ENCODE peak calls at places on chromosomes 16 and 17, in eight cellular contexts. K is heart left ventricle, F is PC-3, T is body of pancreas, A is ovary, M is AG04450, Y is ascending aorta, I is psoas muscle. U is an unnamed sample.

GRCh38 chr17:1563786-1564613 is 1.4 kb upstream of the PITPNA start:
- DNase-seq in I (no peak), K (no peak), Y (no peak), A (no peak), T (no peak), F (peak; percentile 5), M (no peak), U (no peak)

GRCh38 chr16:4606354-4606753 is 8.3 kb downstream of the UBALD1 start:
- DNase-seq in K (no peak), F (peak; percentile 51), M (no peak), I (no peak), Y (no peak), T (no peak), A (no peak), U (no peak)

GRCh38 chr16:75087040-75087979 is 29.3 kb downstream of the LDHD start:
- DNase-seq in M (peak; percentile 87), Y (no peak), T (no peak), A (peak; percentile 41), F (no peak), I (peak; percentile 71), K (peak; percentile 71), U (peak; percentile 64)

GRCh38 chr17:74954115-74954514 is 18.4 kb downstream of the OTOP3 start:
- DNase-seq in M (no peak), F (no peak), K (no peak), Y (no peak), A (no peak), T (no peak), I (no peak), U (no peak)

GRCh38 chr16:10941127-10941933 is 938 bp downstream of the DEXI start:
- DNase-seq in I (peak; percentile 58), A (no peak), K (peak; percentile 37), F (peak; percentile 23), T (no peak), M (no peak), Y (no peak), U (no peak)

GRCh38 chr17:9291912-9292562 is 270.7 kb downstream of the NTN1 start:
- DNase-seq in Y (peak; percentile 72), F (peak; percentile 39), T (peak; percentile 46), I (peak; percentile 54), A (peak; percentile 41), K (peak; percentile 43), M (peak; percentile 8), U (peak; percentile 60)

GRCh38 chr16:50742521-50743150 is 750 bp downstream of the CYLD start:
- DNase-seq in A (peak; percentile 25), F (peak; percentile 36), T (peak; percentile 39), K (peak; percentile 40), Y (peak; percentile 68), I (peak; percentile 68), M (no peak), U (no peak)

GRCh38 chr16:4859900-4860255 is 12.6 kb downstream of the UBN1 start:
- DNase-seq in Y (no peak), T (no peak), A (no peak), K (no peak), F (peak; percentile 66), M (no peak), I (no peak), U (no peak)

GRCh38 chr16:11619327-11619851 is 32.7 kb upstream of the LITAF start:
- DNase-seq in I (no peak), K (peak; percentile 58), F (no peak), M (no peak), T (no peak), A (no peak), Y (no peak), U (no peak)

GRCh38 chr17:37050905-37051304 is 102.2 kb downstream of the AATF start:
- DNase-seq in T (no peak), A (no peak), K (no peak), F (peak; percentile 6), Y (no peak), I (no peak), M (no peak), U (no peak)

GRCh38 chr16:55116165-55116894 is 185.7 kb downstream of the IRX5 start:
- DNase-seq in M (peak; percentile 20), F (no peak), T (no peak), A (no peak), I (no peak), K (no peak), Y (no peak), U (no peak)

GRCh38 chr16:10189861-10190390 is 7.7 kb upstream of the GRIN2A start:
- DNase-seq in T (no peak), I (no peak), A (no peak), K (no peak), M (no peak), Y (no peak), F (no peak), U (no peak)

GRCh38 chr16:27980919-27981670 is 82.4 kb downstream of the GSG1L start:
- DNase-seq in A (no peak), Y (peak; percentile 64), I (no peak), T (no peak), K (no peak), F (no peak), M (no peak), U (no peak)

GRCh38 chr16:88023366-88023765 is 72.1 kb downstream of the BANP start:
- DNase-seq in I (no peak), A (no peak), Y (no peak), M (no peak), K (no peak), F (no peak), T (no peak), U (no peak)

GRCh38 chr16:1583180-1583579 is 28.7 kb downstream of the IFT140 start:
- DNase-seq in T (no peak), A (no peak), M (no peak), K (no peak), F (no peak), Y (no peak), I (no peak), U (no peak)
- TF ChIP-seq CTCF in T (no peak), A (no peak), M (no peak), K (no peak), F (no peak), Y (no peak), I (no peak), U (no peak)

GRCh38 chr17:19291646-19292376 is 54.6 kb downstream of the EPN2 start:
- DNase-seq in Y (no peak), F (no peak), I (no peak), K (no peak), A (no peak), T (no peak), M (no peak), U (no peak)
- H3K27ac ChIP-seq in Y (no peak overlapping the region), F (no peak overlapping the region), I (no peak overlapping the region), K (no peak overlapping the region), A (no peak overlapping the region), T (no peak overlapping the region), M (no peak overlapping the region), U (no peak overlapping the region)

DNA sequence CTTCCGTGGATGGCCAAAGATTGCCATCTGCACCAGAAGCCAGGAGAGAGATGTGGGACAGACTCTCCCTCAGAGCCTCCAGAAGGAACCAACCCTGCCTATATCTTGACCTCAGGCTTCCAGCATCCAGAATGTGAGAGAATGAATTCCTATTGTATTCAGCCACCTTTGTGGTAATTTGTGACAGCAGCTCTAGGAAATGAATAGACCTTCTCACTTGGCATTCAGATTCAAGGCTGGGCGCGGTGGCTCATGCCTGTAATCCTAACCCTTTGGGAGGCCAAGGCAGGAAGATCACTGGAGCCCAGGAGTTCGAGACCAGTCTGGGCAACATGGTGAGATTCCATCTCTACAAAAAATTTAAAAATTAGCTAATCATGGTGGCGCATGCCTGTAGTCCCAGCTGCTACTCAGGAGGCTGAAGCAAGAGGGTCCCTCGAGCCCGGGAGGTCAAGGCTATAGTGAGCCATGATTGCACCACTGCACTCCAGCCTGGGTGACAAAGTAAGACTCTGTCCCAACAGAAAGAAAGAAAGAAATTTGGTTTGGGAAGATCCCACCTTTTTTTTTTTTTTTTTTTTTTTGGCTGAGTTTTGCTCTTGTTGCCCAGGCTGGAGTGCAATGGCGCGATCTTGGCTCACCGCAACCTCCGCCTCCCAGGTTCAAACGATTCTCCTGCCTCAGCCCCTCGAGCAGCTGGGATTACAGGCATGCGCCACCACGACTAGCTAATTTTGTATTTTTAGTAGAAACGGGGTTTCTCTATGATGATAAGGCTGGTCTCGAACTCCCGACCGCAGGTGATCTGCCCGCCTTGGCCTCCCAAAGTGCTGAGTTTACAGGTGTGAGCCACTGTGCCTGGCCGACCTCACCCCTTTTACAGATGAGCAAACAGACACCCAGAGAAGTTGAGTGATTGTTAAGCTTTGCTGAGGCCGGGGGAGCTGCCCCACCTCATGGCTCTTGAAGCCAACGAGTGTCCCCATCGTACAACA is 4.3 kb upstream of the CPSF4L start:
- DNase-seq in M (no peak), I (no peak), Y (no peak), A (no peak), T (no peak), K (no peak), F (no peak), U (no peak)
- H3K4me3 ChIP-seq in M (no peak overlapping the region), I (no peak overlapping the region), Y (no peak overlapping the region), A (no peak overlapping the region), T (no peak overlapping the region), K (no peak overlapping the region), F (no peak overlapping the region), U (no peak overlapping the region)

DNA sequence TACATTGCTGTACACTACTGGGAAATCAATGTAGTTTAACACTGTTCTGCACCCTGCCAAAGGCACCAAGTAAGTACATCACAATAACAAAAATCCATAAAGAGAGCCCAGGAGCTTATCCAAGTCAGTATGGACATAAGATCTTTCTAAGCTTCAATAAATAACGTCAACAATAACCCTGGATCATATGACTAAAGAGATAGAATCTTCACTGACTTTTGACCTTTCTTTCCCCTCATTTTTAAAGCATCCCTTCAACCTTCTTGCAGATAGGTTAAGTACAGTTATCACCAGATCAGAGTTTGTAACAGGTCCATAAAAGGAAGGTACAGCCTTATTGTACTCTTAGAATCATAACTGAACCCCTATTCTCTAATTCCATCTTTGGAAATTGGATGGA is 2.3 kb downstream of the CEP20 start:
- DNase-seq in F (no peak), M (no peak), A (no peak), T (no peak), Y (no peak), I (no peak), K (no peak), U (no peak)
- TF ChIP-seq CTCF in F (no peak), M (no peak), A (no peak), T (no peak), Y (no peak), I (no peak), K (no peak), U (no peak)

GRCh38 chr17:48577946-48578615 is at the start of gene HOXB4:
- DNase-seq in M (no peak), Y (peak; percentile 93), I (peak; percentile 81), A (peak; percentile 32), T (no peak), F (no peak), K (peak; percentile 69), U (peak; percentile 88)

GRCh38 chr17:48576479-48577309 is 1.5 kb downstream of the HOXB4 start:
- DNase-seq in M (no peak), Y (peak; percentile 84), I (no peak), T (no peak), A (no peak), K (no peak), F (peak; percentile 60), U (no peak)

GRCh38 chr17:48575673-48576478 is 2.3 kb downstream of the HOXB4 start:
- DNase-seq in F (no peak), A (no peak), T (no peak), M (no peak), Y (no peak), I (no peak), K (no peak), U (no peak)

GRCh38 chr17:48578616-48579560 is 738 bp upstream of the HOXB4 start:
- DNase-seq in M (no peak), A (no peak), T (no peak), K (no peak), F (no peak), Y (no peak), I (no peak), U (no peak)

GRCh38 chr17:48577330-48577945 is 712 bp downstream of the HOXB4 start:
- DNase-seq in M (no peak), T (no peak), K (no peak), Y (no peak), I (no peak), A (no peak), F (peak; percentile 42), U (no peak)
- H3K27ac ChIP-seq in M (peak overlapping the region; percentile 91), T (peak overlapping the region; percentile 4), K (no peak overlapping the region), Y (peak overlapping the region; percentile 93), I (peak overlapping the region; percentile 65), A (no peak overlapping the region), F (no peak overlapping the region), U (peak overlapping the region; percentile 19)

U was measured in right atrium auricular region.